ENCODE peak calls at places on chromosome 16, in four cellular contexts. D, K, Z and I are unnamed samples.

GRCh38 chr16:63684702-63685101 is 1437.2 kb downstream of the CDH11 start:
- DNase-seq in D (no peak), K (no peak), Z (no peak), I (no peak)

GRCh38 chr16:69314534-69314933 is 3.4 kb downstream of the VPS4A start:
- DNase-seq in D (no peak), K (no peak), Z (no peak), I (no peak)

GRCh38 chr16:85611205-85611454 is 2.0 kb upstream of the GSE1 start:
- DNase-seq in D (no peak), K (peak; percentile 78), Z (peak; percentile 46), I (no peak)

GRCh38 chr16:1535391-1536291 is 2.2 kb downstream of the TMEM204 start:
- DNase-seq in D (peak; percentile 46), K (peak; percentile 53), Z (no peak), I (no peak)

GRCh38 chr16:1997591-1998359 is 8.0 kb downstream of the SYNGR3 start:
- DNase-seq in D (no peak), K (peak; percentile 86), Z (no peak), I (no peak)

GRCh38 chr16:23155445-23156049 is 6.3 kb upstream of the USP31 start:
- DNase-seq in D (no peak), K (no peak), Z (no peak), I (no peak)

GRCh38 chr16:66107661-66108060 is 258.8 kb upstream of the CDH5 start:
- DNase-seq in D (no peak), K (no peak), Z (no peak), I (no peak)

GRCh38 chr16:85391175-85391707 is 221.9 kb upstream of the GSE1 start:
- DNase-seq in D (no peak), K (peak; percentile 50), Z (no peak), I (no peak)

GRCh38 chr16:27245276-27246231 is 23.0 kb downstream of the NSMCE1 start:
- DNase-seq in D (peak; percentile 73), K (peak; percentile 82), Z (no peak), I (no peak)

GRCh38 chr16:12677472-12677871 is 126.2 kb downstream of the CPPED1 start:
- DNase-seq in D (peak; percentile 3), K (no peak), Z (no peak), I (no peak)

GRCh38 chr16:27242868-27243590 is 25.5 kb downstream of the NSMCE1 start:
- DNase-seq in D (no peak), K (peak; percentile 56), Z (peak; percentile 89), I (no peak)

GRCh38 chr16:82657239-82657638 is 30.5 kb downstream of the CDH13 start:
- DNase-seq in D (no peak), K (no peak), Z (no peak), I (no peak)

GRCh38 chr16:2022723-2023097 is 3.1 kb downstream of the NPW start:
- DNase-seq in D (peak; percentile 37), K (no peak), Z (peak; percentile 63), I (no peak)

GRCh38 chr16:57536306-57537193 is at the start of gene CCDC102A:
- DNase-seq in D (peak; percentile 60), K (no peak), Z (no peak), I (peak; percentile 40)

GRCh38 chr16:88705076-88705684 is 1.0 kb downstream of the RNF166 start:
- DNase-seq in D (no peak), K (no peak), Z (no peak), I (no peak)

GRCh38 chr16:85301171-85301690 is 189.0 kb upstream of the CIBAR2 start:
- DNase-seq in D (no peak), K (no peak), Z (peak; percentile 63), I (no peak)

GRCh38 chr16:31081428-31082351 is 7.1 kb downstream of the PRSS53 start:
- DNase-seq in D (no peak), K (peak; percentile 58), Z (no peak), I (no peak)